ENCODE peak calls at places on chromosome 12, in eight cellular contexts. B, W, R, X, Y, N, O and I are unnamed samples. For H3K4me1, the result is how much of the 10 kb centered on the place peaks cover.

GRCh38 chr12:13028825-13029570 is 15.2 kb upstream of the FAM234B start:
- DNase-seq in N (no peak), W (no peak), B (no peak), X (no peak), O (no peak), Y (no peak), R (no peak), I (no peak)

GRCh38 chr12:58395470-58395869 is 454.1 kb downstream of the ATP23 start:
- DNase-seq in X (no peak), N (no peak), Y (no peak), R (no peak), W (no peak), B (no peak), O (no peak), I (no peak)

GRCh38 chr12:92133795-92134637 is 11.6 kb downstream of the BTG1 start:
- DNase-seq in B (no peak), W (no peak), N (no peak), Y (no peak), X (no peak), R (no peak), O (no peak), I (no peak)

GRCh38 chr12:108482717-108483212 is 32.3 kb upstream of the FICD start:
- DNase-seq in X (no peak), B (no peak), O (no peak), N (no peak), W (no peak), R (no peak), Y (no peak), I (peak)

GRCh38 chr12:26953447-26953846 is 15.2 kb downstream of the FGFR1OP2 start:
- DNase-seq in B (no peak), X (no peak), N (no peak), R (peak), O (no peak), Y (no peak), W (no peak), I (no peak)

GRCh38 chr12:109677323-109677722 is 36.3 kb upstream of the FAM222A start:
- DNase-seq in X (no peak), O (no peak), N (no peak), Y (no peak), R (no peak), W (no peak), B (no peak), I (no peak)

GRCh38 chr12:7339675-7340074 is 35.8 kb downstream of the ACSM4 start:
- DNase-seq in R (no peak), Y (no peak), O (no peak), N (no peak), B (no peak), X (no peak), W (no peak), I (no peak)

GRCh38 chr12:86138770-86139169 is 117.4 kb downstream of the MGAT4C start:
- DNase-seq in B (no peak), R (no peak), O (no peak), W (no peak), Y (no peak), X (no peak), N (no peak), I (no peak)

GRCh38 chr12:68240079-68240478 is 13.3 kb downstream of the IL22 start:
- DNase-seq in W (no peak), N (peak), X (no peak), Y (no peak), O (no peak), B (peak), R (peak), I (no peak)

GRCh38 chr12:88784166-88784565 is 203.9 kb upstream of the KITLG start:
- DNase-seq in B (no peak), N (peak), W (no peak), O (no peak), R (no peak), X (no peak), Y (no peak), I (no peak)

DNA sequence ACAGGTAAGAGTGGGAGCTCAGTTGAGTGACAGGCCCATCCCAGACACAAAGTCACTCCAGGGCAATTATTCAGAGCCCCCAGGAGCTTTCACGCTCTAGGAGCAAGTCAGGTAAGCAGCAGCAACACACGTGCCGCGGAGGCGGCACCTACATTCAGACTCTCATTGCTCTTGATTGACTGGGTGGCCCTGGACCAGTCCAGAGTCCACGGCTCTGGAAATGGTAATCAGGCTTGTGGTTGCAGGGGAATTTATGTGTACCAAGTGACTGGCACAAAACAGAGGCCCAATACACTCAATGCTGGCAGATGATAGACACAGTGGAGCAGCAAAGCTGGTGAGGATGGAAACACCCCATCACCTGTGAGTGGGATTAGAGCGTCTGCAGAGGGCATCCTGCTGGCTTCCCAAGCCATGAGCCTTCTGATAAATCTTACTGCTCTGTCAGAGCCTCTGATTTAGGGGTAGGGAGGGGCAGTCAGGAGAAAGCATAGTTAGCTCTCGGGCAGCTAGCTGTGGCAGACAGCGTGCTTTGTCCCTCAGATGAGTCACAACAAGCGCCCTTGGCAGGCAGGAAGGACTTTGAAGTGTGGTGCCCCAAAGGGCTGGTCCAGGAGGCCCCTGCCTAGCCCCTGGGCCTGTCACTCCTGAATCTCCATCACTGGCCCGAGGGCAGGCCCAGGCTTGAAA is 344.7 kb downstream of the CACNA1C start:
- DNase-seq in W (no peak), Y (no peak), N (no peak), R (no peak), O (no peak), B (no peak), X (no peak), I (peak)
- H3K4me1 ChIP-seq in W (under half), Y (under half), N (under half), R (under half), O (under half), B (under half), X (under half), I (under half)

DNA sequence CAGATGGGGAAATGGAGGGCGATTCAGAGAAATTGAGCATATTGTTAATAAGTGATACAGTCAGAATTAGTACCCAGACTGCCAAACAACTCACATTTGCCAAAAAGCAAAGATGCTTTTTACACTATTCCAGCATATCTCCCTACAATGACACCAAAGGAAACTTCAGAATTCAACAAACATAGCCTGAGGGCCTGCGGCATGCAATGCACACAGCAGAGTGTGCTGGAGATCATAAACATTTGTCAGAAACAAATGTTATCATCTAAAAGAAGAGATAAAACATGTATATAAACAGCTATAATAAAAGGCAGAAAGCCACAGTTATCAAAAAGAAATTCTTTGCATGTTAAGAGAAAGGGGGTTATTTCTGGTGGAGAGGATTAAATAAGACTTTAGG is 20.1 kb upstream of the GARIN6 start:
- DNase-seq in X (no peak), O (no peak), W (no peak), R (no peak), B (no peak), Y (no peak), N (no peak), I (no peak)
- TF ChIP-seq CTCF in X (no peak), O (no peak), W (no peak), R (no peak), B (no peak), Y (no peak), N (no peak), I (no peak)

GRCh38 chr12:112977139-112977538 is 1.2 kb upstream of the OAS2 start:
- DNase-seq in R (no peak), Y (no peak), O (no peak), X (no peak), B (no peak), N (no peak), W (no peak), I (no peak)

GRCh38 chr12:112980491-112981158 is 2.3 kb downstream of the OAS2 start:
- DNase-seq in N (no peak), B (no peak), Y (no peak), W (no peak), R (no peak), X (no peak), O (no peak), I (no peak)

GRCh38 chr12:112977641-112978040 is 678 bp upstream of the OAS2 start:
- DNase-seq in R (no peak), X (no peak), Y (no peak), N (no peak), B (no peak), W (no peak), O (no peak), I (no peak)

GRCh38 chr12:112978163-112979081 is at the start of gene OAS2:
- DNase-seq in N (peak), O (no peak), R (peak), X (peak), B (peak), W (peak), Y (peak), I (no peak)

DNA sequence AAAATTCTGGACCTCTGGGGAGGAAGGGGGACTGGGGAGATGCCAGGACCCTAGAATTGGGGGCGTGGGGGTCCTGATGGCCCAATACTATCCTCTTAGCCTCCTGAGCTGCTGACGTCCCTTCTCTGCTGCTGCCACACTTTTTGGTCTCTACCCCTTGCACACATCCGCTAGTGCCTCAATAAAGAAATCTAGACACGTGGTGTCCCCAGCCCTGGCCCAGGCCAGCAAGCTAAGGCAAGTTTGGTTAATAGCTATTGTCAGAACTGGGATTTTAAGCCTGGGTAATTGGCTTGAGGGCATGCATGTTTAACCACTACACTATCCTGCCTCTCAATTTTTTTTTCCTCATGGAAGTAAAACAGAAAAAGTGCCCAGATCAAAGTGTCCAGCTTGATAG is 962 bp downstream of the OAS2 start:
- DNase-seq in W (peak), R (no peak), Y (no peak), B (no peak), X (peak), N (no peak), O (no peak), I (no peak)
- H3K4me1 ChIP-seq in W (under half), R (under half), Y (under half), B (under half), X (under half), N (under half), O (under half), I (under half)

GRCh38 chr12:61487728-61488127 is 772.5 kb upstream of the USP15 start:
- DNase-seq in Y (no peak), W (peak), R (no peak), O (no peak), N (no peak), B (no peak), X (no peak), I (no peak)
- TF ChIP-seq CTCF in Y (no peak), W (peak), R (no peak), O (no peak), N (no peak), B (no peak), X (no peak), I (no peak)

GRCh38 chr12:1587927-1588573 is 6.3 kb downstream of the FBXL14 start:
- DNase-seq in W (no peak), R (no peak), O (no peak), B (no peak), Y (no peak), X (no peak), N (no peak), I (no peak)
- H3K4me1 ChIP-seq in W (under half), R (under half), O (under half), B (half or more), Y (half or more), X (under half), N (under half), I (under half)

GRCh38 chr12:20196767-20197166 is 171.6 kb upstream of the PDE3A start:
- DNase-seq in X (no peak), O (no peak), N (no peak), B (no peak), Y (no peak), W (no peak), R (no peak), I (no peak)
- TF ChIP-seq CTCF in X (no peak), O (no peak), N (no peak), B (no peak), Y (no peak), W (no peak), R (no peak), I (no peak)